ENCODE peak calls at places on chromosomes 13 and 19, in seven cellular contexts. One of them, this sample, is unnamed.
A peak's percentile ranks its signal among the peaks of the same experiment; 100 is the strongest.

GRCh38 chr19:42606660-42607351 is 12.1 kb upstream of the CEACAM8 start:
- DNase-seq in fibroblast of lung: peak; percentile 5
- DNase-seq in CD4-positive, alpha-beta memory T cell: peak; percentile 40
- DNase-seq in cardiac muscle cell: peak; percentile 18
- DNase-seq in PC-3: peak; percentile 80
- DNase-seq in stomach: peak; percentile 89
- DNase-seq in mesendoderm: peak; percentile 46
- DNase-seq in this sample: peak; percentile 54

GRCh38 chr13:112453207-112453829 is 77.2 kb downstream of the SPACA7 start:
- DNase-seq in cardiac muscle cell: no peak
- DNase-seq in stomach: peak; percentile 23
- DNase-seq in PC-3: no peak
- DNase-seq in CD4-positive, alpha-beta memory T cell: no peak
- DNase-seq in fibroblast of lung: no peak
- DNase-seq in mesendoderm: no peak
- DNase-seq in this sample: no peak

GRCh38 chr13:92721610-92722009 is 505.0 kb upstream of the GPC6 start:
- DNase-seq in CD4-positive, alpha-beta memory T cell: no peak
- DNase-seq in stomach: no peak
- DNase-seq in mesendoderm: no peak
- DNase-seq in fibroblast of lung: no peak
- DNase-seq in cardiac muscle cell: no peak
- DNase-seq in PC-3: no peak
- DNase-seq in this sample: no peak

GRCh38 chr13:110014719-110015118 is 228.3 kb upstream of the IRS2 start:
- DNase-seq in cardiac muscle cell: no peak
- DNase-seq in fibroblast of lung: peak; percentile 75
- DNase-seq in PC-3: peak; percentile 49
- DNase-seq in mesendoderm: no peak
- DNase-seq in CD4-positive, alpha-beta memory T cell: no peak
- DNase-seq in stomach: no peak
- DNase-seq in this sample: no peak

GRCh38 chr19:58577581-58578429 is 4.7 kb upstream of the MZF1 start:
- DNase-seq in PC-3: no peak
- DNase-seq in stomach: no peak
- DNase-seq in fibroblast of lung: no peak
- DNase-seq in cardiac muscle cell: no peak
- DNase-seq in mesendoderm: no peak
- DNase-seq in CD4-positive, alpha-beta memory T cell: no peak
- DNase-seq in this sample: no peak

GRCh38 chr13:49494645-49495044 is 1.1 kb upstream of the PHF11 start:
- DNase-seq in CD4-positive, alpha-beta memory T cell: no peak
- DNase-seq in stomach: no peak
- DNase-seq in mesendoderm: no peak
- DNase-seq in fibroblast of lung: no peak
- DNase-seq in PC-3: peak; percentile 8
- DNase-seq in cardiac muscle cell: no peak
- DNase-seq in this sample: no peak

GRCh38 chr19:4744451-4745170 is 21.0 kb upstream of the DPP9 start:
- DNase-seq in stomach: no peak
- DNase-seq in CD4-positive, alpha-beta memory T cell: no peak
- DNase-seq in mesendoderm: no peak
- DNase-seq in cardiac muscle cell: no peak
- DNase-seq in PC-3: peak; percentile 88
- DNase-seq in fibroblast of lung: peak; percentile 95
- DNase-seq in this sample: no peak

GRCh38 chr19:30387311-30388115 is 15.3 kb downstream of the ZNF536 start:
- DNase-seq in mesendoderm: no peak
- DNase-seq in stomach: no peak
- DNase-seq in PC-3: no peak
- DNase-seq in CD4-positive, alpha-beta memory T cell: no peak
- DNase-seq in cardiac muscle cell: peak; percentile 82
- DNase-seq in fibroblast of lung: no peak
- DNase-seq in this sample: no peak

GRCh38 chr13:29593605-29594297 is 1.7 kb downstream of the SLC7A1 start:
- DNase-seq in mesendoderm: no peak
- DNase-seq in cardiac muscle cell: no peak
- DNase-seq in PC-3: no peak
- DNase-seq in fibroblast of lung: no peak
- DNase-seq in stomach: no peak
- DNase-seq in CD4-positive, alpha-beta memory T cell: no peak
- DNase-seq in this sample: no peak

GRCh38 chr13:102816633-102817032 is 17.7 kb downstream of the BIVM start:
- DNase-seq in PC-3: no peak
- DNase-seq in CD4-positive, alpha-beta memory T cell: no peak
- DNase-seq in mesendoderm: no peak
- DNase-seq in fibroblast of lung: no peak
- DNase-seq in cardiac muscle cell: no peak
- DNase-seq in stomach: no peak
- DNase-seq in this sample: no peak

GRCh38 chr13:30735025-30735967 is at the start of gene ALOX5AP:
- DNase-seq in CD4-positive, alpha-beta memory T cell: peak; percentile 54
- DNase-seq in mesendoderm: no peak
- DNase-seq in cardiac muscle cell: no peak
- DNase-seq in fibroblast of lung: no peak
- DNase-seq in PC-3: no peak
- DNase-seq in stomach: peak; percentile 33
- DNase-seq in this sample: no peak

GRCh38 chr13:30737511-30738342 is 2.4 kb downstream of the ALOX5AP start:
- DNase-seq in fibroblast of lung: no peak
- DNase-seq in mesendoderm: no peak
- DNase-seq in stomach: no peak
- DNase-seq in PC-3: no peak
- DNase-seq in CD4-positive, alpha-beta memory T cell: no peak
- DNase-seq in cardiac muscle cell: no peak
- DNase-seq in this sample: no peak

GRCh38 chr13:30738526-30738925 is 3.2 kb downstream of the ALOX5AP start:
- DNase-seq in PC-3: no peak
- DNase-seq in stomach: no peak
- DNase-seq in mesendoderm: no peak
- DNase-seq in fibroblast of lung: no peak
- DNase-seq in cardiac muscle cell: peak; percentile 29
- DNase-seq in CD4-positive, alpha-beta memory T cell: no peak
- DNase-seq in this sample: no peak

GRCh38 chr13:30736461-30736860 is 1.1 kb downstream of the ALOX5AP start:
- DNase-seq in CD4-positive, alpha-beta memory T cell: no peak
- DNase-seq in fibroblast of lung: no peak
- DNase-seq in stomach: no peak
- DNase-seq in cardiac muscle cell: no peak
- DNase-seq in mesendoderm: no peak
- DNase-seq in PC-3: no peak
- DNase-seq in this sample: no peak

DNA sequence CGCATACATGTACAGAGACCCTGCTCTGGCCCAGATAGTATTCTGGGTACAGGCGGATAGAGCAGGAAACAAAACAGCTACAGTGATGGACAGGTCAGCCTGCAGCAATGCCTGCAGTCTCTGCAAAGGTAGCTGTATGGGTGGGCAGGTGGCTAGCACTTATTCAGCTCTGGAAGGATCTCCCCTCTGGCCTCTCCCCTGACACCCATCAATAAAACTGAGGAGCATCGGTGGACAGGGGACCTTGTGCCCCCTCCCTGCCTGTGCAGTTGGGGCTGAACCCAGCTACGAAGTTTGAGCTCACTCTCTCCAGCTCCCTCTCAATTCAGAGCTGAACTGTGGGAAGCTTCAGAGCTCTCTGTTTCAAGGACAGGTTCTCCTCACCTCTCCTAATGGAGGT is 1.6 kb downstream of the ALOX5AP start:
- DNase-seq in cardiac muscle cell: no peak
- DNase-seq in stomach: no peak
- DNase-seq in mesendoderm: no peak
- DNase-seq in fibroblast of lung: no peak
- DNase-seq in CD4-positive, alpha-beta memory T cell: no peak
- DNase-seq in PC-3: no peak
- DNase-seq in this sample: no peak
- H3K4me1 ChIP-seq in cardiac muscle cell: no peaks in the 10 kb centered on the region
- H3K4me1 ChIP-seq in stomach: peaks cover 3% of the 10 kb centered on the region
- H3K4me1 ChIP-seq in mesendoderm: peaks cover 4% of the 10 kb centered on the region
- H3K4me1 ChIP-seq in fibroblast of lung: peaks cover 11% of the 10 kb centered on the region
- H3K4me1 ChIP-seq in CD4-positive, alpha-beta memory T cell: peaks cover 63% of the 10 kb centered on the region
- H3K4me1 ChIP-seq in PC-3: peaks cover 24% of the 10 kb centered on the region
- H3K4me1 ChIP-seq in this sample: peaks cover 59% of the 10 kb centered on the region

GRCh38 chr13:40993119-40993518 is 26.0 kb downstream of the ELF1 start:
- DNase-seq in stomach: no peak
- DNase-seq in mesendoderm: peak; percentile 71
- DNase-seq in cardiac muscle cell: no peak
- DNase-seq in PC-3: no peak
- DNase-seq in fibroblast of lung: no peak
- DNase-seq in CD4-positive, alpha-beta memory T cell: no peak
- DNase-seq in this sample: no peak

GRCh38 chr13:40995997-40996396 is 23.1 kb downstream of the ELF1 start:
- DNase-seq in PC-3: no peak
- DNase-seq in stomach: no peak
- DNase-seq in cardiac muscle cell: no peak
- DNase-seq in mesendoderm: no peak
- DNase-seq in fibroblast of lung: no peak
- DNase-seq in CD4-positive, alpha-beta memory T cell: no peak
- DNase-seq in this sample: no peak

GRCh38 chr13:40993987-40994386 is 25.1 kb downstream of the ELF1 start:
- DNase-seq in fibroblast of lung: no peak
- DNase-seq in PC-3: peak; percentile 91
- DNase-seq in cardiac muscle cell: no peak
- DNase-seq in mesendoderm: peak; percentile 91
- DNase-seq in CD4-positive, alpha-beta memory T cell: no peak
- DNase-seq in stomach: peak; percentile 45
- DNase-seq in this sample: no peak

GRCh38 chr13:40994581-40995230 is 24.4 kb downstream of the ELF1 start:
- DNase-seq in fibroblast of lung: no peak
- DNase-seq in PC-3: no peak
- DNase-seq in mesendoderm: no peak
- DNase-seq in cardiac muscle cell: no peak
- DNase-seq in stomach: no peak
- DNase-seq in CD4-positive, alpha-beta memory T cell: no peak
- DNase-seq in this sample: no peak

DNA sequence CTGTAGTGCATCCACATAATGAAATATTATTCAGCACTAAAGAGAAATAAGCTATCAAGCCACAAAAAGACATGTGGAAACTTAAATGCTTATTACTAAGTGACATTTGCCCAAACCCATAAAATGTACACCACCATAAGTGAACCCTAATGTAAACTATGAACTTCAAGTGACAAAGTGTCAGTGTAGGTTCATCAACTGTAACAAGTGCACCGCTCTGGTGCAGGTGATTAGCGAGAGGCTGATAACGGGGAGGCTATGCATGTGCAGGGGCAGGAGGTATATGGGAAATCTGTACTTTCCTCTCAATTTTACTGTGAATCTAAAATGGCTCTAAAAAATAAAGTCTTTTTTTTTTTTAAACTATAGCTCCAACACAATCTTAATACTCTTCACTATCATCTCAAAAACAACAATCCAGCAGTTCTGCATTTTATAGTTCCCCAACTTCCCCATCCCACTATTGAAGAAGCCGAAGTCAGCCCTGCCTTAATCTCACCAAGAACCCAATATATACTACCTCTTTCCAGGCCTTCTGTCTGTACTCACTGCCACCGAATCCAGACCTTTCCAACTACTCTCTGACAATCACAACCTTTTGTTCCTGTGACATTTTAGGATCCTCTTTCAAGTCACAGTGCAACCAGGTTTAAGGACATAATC is 22.6 kb downstream of the ELF1 start:
- DNase-seq in mesendoderm: no peak
- DNase-seq in PC-3: no peak
- DNase-seq in stomach: no peak
- DNase-seq in fibroblast of lung: no peak
- DNase-seq in cardiac muscle cell: no peak
- DNase-seq in CD4-positive, alpha-beta memory T cell: no peak
- DNase-seq in this sample: no peak
- H3K4me1 ChIP-seq in mesendoderm: peaks cover 2% of the 10 kb centered on the region
- H3K4me1 ChIP-seq in PC-3: peaks cover 33% of the 10 kb centered on the region
- H3K4me1 ChIP-seq in stomach: peaks cover 67% of the 10 kb centered on the region
- H3K4me1 ChIP-seq in fibroblast of lung: no peaks in the 10 kb centered on the region
- H3K4me1 ChIP-seq in cardiac muscle cell: peaks cover 3% of the 10 kb centered on the region
- H3K4me1 ChIP-seq in CD4-positive, alpha-beta memory T cell: peaks cover 93% of the 10 kb centered on the region
- H3K4me1 ChIP-seq in this sample: peaks cover 86% of the 10 kb centered on the region

GRCh38 chr19:28463493-28464053 is 749.4 kb downstream of the UQCRFS1 start:
- DNase-seq in mesendoderm: no peak
- DNase-seq in CD4-positive, alpha-beta memory T cell: no peak
- DNase-seq in fibroblast of lung: no peak
- DNase-seq in stomach: no peak
- DNase-seq in PC-3: no peak
- DNase-seq in cardiac muscle cell: no peak
- DNase-seq in this sample: no peak
- H3K4me1 ChIP-seq in mesendoderm: no peaks in the 10 kb centered on the region
- H3K4me1 ChIP-seq in CD4-positive, alpha-beta memory T cell: no peaks in the 10 kb centered on the region
- H3K4me1 ChIP-seq in fibroblast of lung: no peaks in the 10 kb centered on the region
- H3K4me1 ChIP-seq in stomach: peaks cover 6% of the 10 kb centered on the region
- H3K4me1 ChIP-seq in PC-3: no peaks in the 10 kb centered on the region
- H3K4me1 ChIP-seq in cardiac muscle cell: no peaks in the 10 kb centered on the region
- H3K4me1 ChIP-seq in this sample: peaks cover 11% of the 10 kb centered on the region

GRCh38 chr13:31894931-31895330 is 136.6 kb upstream of the FRY start:
- DNase-seq in PC-3: no peak
- DNase-seq in mesendoderm: no peak
- DNase-seq in stomach: no peak
- DNase-seq in CD4-positive, alpha-beta memory T cell: no peak
- DNase-seq in cardiac muscle cell: no peak
- DNase-seq in fibroblast of lung: no peak
- DNase-seq in this sample: no peak

GRCh38 chr13:31896427-31896826 is 135.1 kb upstream of the FRY start:
- DNase-seq in PC-3: no peak
- DNase-seq in cardiac muscle cell: no peak
- DNase-seq in stomach: no peak
- DNase-seq in CD4-positive, alpha-beta memory T cell: no peak
- DNase-seq in fibroblast of lung: peak; percentile 86
- DNase-seq in mesendoderm: peak; percentile 13
- DNase-seq in this sample: no peak

GRCh38 chr13:31901985-31902384 is 129.6 kb upstream of the FRY start:
- DNase-seq in cardiac muscle cell: no peak
- DNase-seq in fibroblast of lung: no peak
- DNase-seq in PC-3: no peak
- DNase-seq in CD4-positive, alpha-beta memory T cell: no peak
- DNase-seq in mesendoderm: no peak
- DNase-seq in stomach: no peak
- DNase-seq in this sample: no peak

GRCh38 chr13:31895687-31896086 is 135.9 kb upstream of the FRY start:
- DNase-seq in fibroblast of lung: no peak
- DNase-seq in PC-3: no peak
- DNase-seq in CD4-positive, alpha-beta memory T cell: no peak
- DNase-seq in mesendoderm: no peak
- DNase-seq in stomach: no peak
- DNase-seq in cardiac muscle cell: no peak
- DNase-seq in this sample: no peak

DNA sequence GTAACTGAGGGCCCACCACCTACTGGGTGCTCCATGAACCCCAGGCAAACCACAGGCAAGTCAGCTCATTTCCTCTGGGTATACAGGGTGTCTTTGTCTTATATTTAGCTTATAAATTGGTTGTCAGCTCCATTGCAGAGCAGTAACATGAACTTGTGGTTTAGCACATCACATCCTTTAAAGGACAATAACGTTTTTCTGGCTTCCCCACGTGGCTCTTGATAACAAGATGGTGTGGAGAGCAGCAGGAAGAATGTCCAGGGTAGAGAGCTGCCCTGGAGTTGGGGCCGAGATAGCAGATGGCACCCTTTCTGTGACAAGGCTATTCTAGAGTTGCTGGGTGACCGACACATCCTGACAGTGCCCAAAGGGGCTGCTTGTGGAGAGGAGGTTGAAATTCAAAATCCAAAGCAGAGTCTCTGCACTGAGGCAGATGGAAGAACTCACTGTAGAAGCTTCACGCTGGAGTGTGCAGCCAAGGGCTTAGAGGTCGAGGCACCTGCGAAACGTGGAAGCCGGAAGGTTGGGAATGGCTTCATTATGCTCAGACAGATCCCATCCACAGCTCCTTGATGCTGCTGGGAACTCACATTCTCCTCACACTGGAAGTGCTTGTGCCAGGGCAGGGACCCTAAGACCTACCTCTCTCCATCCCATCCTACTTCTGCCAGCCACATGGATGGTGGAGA is 133.0 kb upstream of the FRY start:
- DNase-seq in fibroblast of lung: no peak
- DNase-seq in CD4-positive, alpha-beta memory T cell: no peak
- DNase-seq in PC-3: no peak
- DNase-seq in stomach: no peak
- DNase-seq in cardiac muscle cell: no peak
- DNase-seq in mesendoderm: no peak
- DNase-seq in this sample: no peak
- H3K4me1 ChIP-seq in fibroblast of lung: no peaks in the 10 kb centered on the region
- H3K4me1 ChIP-seq in CD4-positive, alpha-beta memory T cell: peaks cover 45% of the 10 kb centered on the region
- H3K4me1 ChIP-seq in PC-3: no peaks in the 10 kb centered on the region
- H3K4me1 ChIP-seq in stomach: peaks cover 11% of the 10 kb centered on the region
- H3K4me1 ChIP-seq in cardiac muscle cell: peaks cover 10% of the 10 kb centered on the region
- H3K4me1 ChIP-seq in mesendoderm: no peaks in the 10 kb centered on the region
- H3K4me1 ChIP-seq in this sample: no peaks in the 10 kb centered on the region